ENCODE peak calls at places on chromosomes 2 and 18, in nine cellular contexts. E is GM18507; W is T-helper 2 cell; L is stimulated activated CD8-positive, alpha-beta memory T cell treated with anti-CD3 and anti-CD28 coated beads, Interleukin-2, amount 100 ng/mL, for 48 hours; J is GM04503; P is cerebellar cortex; V is WTC11; H is HCT116; M is foreskin fibroblast. B is an unnamed sample.

GRCh38 chr2:140586379-140586778 is 1544.4 kb downstream of the LRP1B start:
- DNase-seq in E (peak), W (peak), L (no peak), J (no peak), P (peak), V (peak), H (peak), M (no peak), B (no peak)

GRCh38 chr2:73297151-73297559 is 3.8 kb upstream of the EGR4 start:
- DNase-seq in E (no peak), W (no peak), L (no peak), J (no peak), P (peak), V (no peak), H (no peak), M (no peak), B (no peak)

GRCh38 chr2:69493268-69493667 is 56.0 kb upstream of the NFU1 start:
- DNase-seq in E (no peak), W (no peak), L (no peak), J (no peak), P (peak), V (no peak), H (no peak), M (no peak), B (no peak)

GRCh38 chr18:80179857-80180558 is 67.3 kb downstream of the PARD6G start:
- DNase-seq in E (no peak), W (no peak), L (no peak), J (no peak), P (no peak), V (no peak), H (no peak), M (no peak), B (no peak)

GRCh38 chr2:26809876-26810577 is 24.2 kb downstream of the CENPA start:
- DNase-seq in E (no peak), W (no peak), L (no peak), J (no peak), P (no peak), V (no peak), H (no peak), M (no peak), B (no peak)

GRCh38 chr2:170869036-170869435 is 52.3 kb downstream of the GAD1 start:
- DNase-seq in E (no peak), W (no peak), L (no peak), J (no peak), P (no peak), V (no peak), H (no peak), M (no peak), B (no peak)

GRCh38 chr2:37262510-37262909 is 31.1 kb downstream of the NDUFAF7 start:
- DNase-seq in E (no peak), W (no peak), L (no peak), J (no peak), P (no peak), V (no peak), H (no peak), M (no peak), B (no peak)

GRCh38 chr2:70354264-70354949 is 52.5 kb upstream of the FAM136A start:
- DNase-seq in E (no peak), W (no peak), L (no peak), J (no peak), P (no peak), V (no peak), H (no peak), M (no peak), B (no peak)

GRCh38 chr18:46333371-46334199 is 229.4 kb downstream of the HAUS1 start:
- DNase-seq in E (no peak), W (peak), L (no peak), J (no peak), P (peak), V (peak), H (peak), M (no peak), B (no peak)

GRCh38 chr18:68797901-68798300 is at the start of gene CCDC102B:
- DNase-seq in E (no peak), W (no peak), L (no peak), J (peak), P (no peak), V (no peak), H (no peak), M (peak), B (no peak)

GRCh38 chr18:76351961-76352581 is 143.0 kb downstream of the ZNF516 start:
- DNase-seq in E (no peak), W (no peak), L (no peak), J (peak), P (no peak), V (no peak), H (no peak), M (peak), B (no peak)

GRCh38 chr2:103427567-103427966 is 665.7 kb downstream of the TMEM182 start:
- DNase-seq in E (no peak), W (no peak), L (no peak), J (no peak), P (no peak), V (no peak), H (no peak), M (no peak), B (no peak)

GRCh38 chr18:79948719-79949411 is 2.6 kb downstream of the SLC66A2 start:
- DNase-seq in E (no peak), W (no peak), L (no peak), J (no peak), P (no peak), V (no peak), H (no peak), M (no peak), B (no peak)

GRCh38 chr18:77127769-77128671 is 4.6 kb downstream of the MBP start:
- DNase-seq in E (no peak), W (peak), L (no peak), J (peak), P (no peak), V (no peak), H (no peak), M (peak), B (no peak)

GRCh38 chr2:164621761-164622105 is 451 bp upstream of the GRB14 start:
- DNase-seq in E (no peak), W (no peak), L (no peak), J (no peak), P (no peak), V (peak), H (no peak), M (no peak), B (no peak)

GRCh38 chr2:35946431-35946991 is 409.1 kb upstream of the CRIM1 start:
- DNase-seq in E (no peak), W (no peak), L (no peak), J (no peak), P (no peak), V (no peak), H (no peak), M (no peak), B (no peak)